ENCODE peak calls at places on chromosomes 7 and 10, in ten cellular contexts. W, M, V, B, S, N, Z, I, L and T are unnamed samples.

GRCh38 chr10:80506836-80507483 is 30.7 kb upstream of the SH2D4B start:
- DNase-seq in V (no peak), B (no peak), L (no peak), Z (no peak), M (no peak), S (no peak), I (no peak), W (no peak), N (no peak), T (no peak)

GRCh38 chr7:36719233-36719632 is 5.1 kb downstream of the AOAH start:
- DNase-seq in Z (no peak), M (no peak), B (no peak), L (no peak), I (no peak), S (no peak), N (no peak), V (no peak), W (no peak), T (no peak)

GRCh38 chr10:68543004-68543918 is 15.9 kb upstream of the SLC25A16 start:
- DNase-seq in V (peak), Z (no peak), I (no peak), S (peak), B (no peak), L (no peak), W (peak), N (peak), M (no peak), T (no peak)

GRCh38 chr7:42226354-42226941 is 10.6 kb downstream of the GLI3 start:
- DNase-seq in W (no peak), M (no peak), B (no peak), V (no peak), L (no peak), S (no peak), N (no peak), Z (no peak), I (no peak), T (no peak)

GRCh38 chr10:8768854-8769253 is 714.4 kb downstream of the GATA3 start:
- DNase-seq in B (no peak), V (peak), I (no peak), S (no peak), L (no peak), N (no peak), M (no peak), W (no peak), Z (no peak), T (no peak)

GRCh38 chr7:94394058-94394398 is 667 bp upstream of the COL1A2 start:
- DNase-seq in I (no peak), S (no peak), N (no peak), B (no peak), Z (peak), V (no peak), M (no peak), W (peak), L (no peak), T (no peak)

GRCh38 chr10:114902151-114902550 is 35.8 kb upstream of the TRUB1 start:
- DNase-seq in V (no peak), L (no peak), M (no peak), I (no peak), W (no peak), B (peak), Z (no peak), N (no peak), S (no peak), T (no peak)

GRCh38 chr10:131273476-131273875 is 38.0 kb downstream of the TCERG1L start:
- DNase-seq in L (no peak), V (no peak), W (no peak), N (no peak), Z (no peak), S (no peak), B (no peak), M (no peak), I (no peak), T (no peak)

GRCh38 chr10:47380341-47381215 is 3.5 kb downstream of the ZNF488 start:
- DNase-seq in M (no peak), I (no peak), L (no peak), N (no peak), Z (no peak), V (no peak), W (no peak), S (no peak), B (no peak), T (no peak)

GRCh38 chr7:149780636-149781419 is 7.4 kb upstream of the ZNF467 start:
- DNase-seq in Z (no peak), W (no peak), V (no peak), S (no peak), N (no peak), B (no peak), M (no peak), I (no peak), L (no peak), T (no peak)

GRCh38 chr7:112515989-112516388 is 35.2 kb downstream of the LSMEM1 start:
- DNase-seq in W (no peak), M (no peak), N (no peak), S (no peak), Z (no peak), V (peak), I (no peak), L (no peak), B (no peak), T (no peak)

GRCh38 chr7:111409714-111410422 is 152.4 kb downstream of the IMMP2L start:
- DNase-seq in B (no peak), S (no peak), M (no peak), I (no peak), N (peak), Z (no peak), W (peak), V (no peak), L (no peak), T (peak)

GRCh38 chr10:129042747-129043146 is 424.3 kb upstream of the MGMT start:
- DNase-seq in I (no peak), V (no peak), Z (no peak), B (no peak), S (no peak), L (no peak), M (no peak), N (no peak), W (no peak), T (no peak)

GRCh38 chr7:94289071-94289470 is 105.6 kb upstream of the COL1A2 start:
- DNase-seq in N (peak), V (peak), B (no peak), M (no peak), L (peak), W (peak), I (peak), Z (peak), S (peak), T (peak)

GRCh38 chr7:126605553-126605952 is 647.2 kb downstream of the GRM8 start:
- DNase-seq in W (no peak), V (no peak), I (no peak), L (no peak), S (no peak), B (no peak), M (no peak), Z (no peak), N (no peak), T (no peak)

GRCh38 chr10:127196227-127196954 is at the start of gene INSYN2A:
- DNase-seq in S (no peak), V (peak), Z (peak), W (peak), M (no peak), B (no peak), L (peak), I (no peak), N (peak), T (peak)

GRCh38 chr10:43965033-43965917 is 316.6 kb upstream of the ZNF32 start:
- DNase-seq in L (no peak), N (peak), W (peak), S (no peak), Z (no peak), M (no peak), B (peak), V (no peak), I (no peak), T (peak)

GRCh38 chr7:108078156-108078781 is 51.9 kb downstream of the LAMB4 start:
- DNase-seq in L (no peak), S (no peak), N (peak), M (no peak), Z (no peak), I (no peak), W (peak), B (no peak), V (no peak), T (peak)

GRCh38 chr7:39811161-39811614 is 138.9 kb upstream of the CDK13 start:
- DNase-seq in B (no peak), N (no peak), L (no peak), M (no peak), Z (no peak), W (peak), I (no peak), S (no peak), V (peak), T (peak)

GRCh38 chr10:2985729-2986232 is 81.6 kb upstream of the PFKP start:
- DNase-seq in M (no peak), S (peak), V (peak), W (peak), Z (no peak), N (peak), L (no peak), B (no peak), I (peak), T (no peak)

GRCh38 chr7:132368246-132368900 is 207.9 kb downstream of the PLXNA4 start:
- DNase-seq in W (no peak), Z (no peak), L (peak), B (no peak), M (no peak), S (no peak), V (no peak), N (no peak), I (no peak), T (no peak)

GRCh38 chr7:129471402-129471827 is 30.9 kb upstream of the SMKR1 start:
- DNase-seq in N (no peak), W (peak), S (no peak), B (no peak), Z (no peak), M (no peak), V (no peak), I (no peak), L (no peak), T (no peak)

GRCh38 chr10:95506056-95506737 is 55.0 kb downstream of the SORBS1 start:
- DNase-seq in B (no peak), L (no peak), M (no peak), Z (no peak), N (no peak), S (no peak), V (no peak), I (no peak), W (no peak), T (no peak)

GRCh38 chr7:100894860-100895700 is 608 bp downstream of the ACHE start:
- DNase-seq in V (no peak), I (peak), M (peak), N (no peak), W (no peak), S (no peak), Z (peak), L (no peak), B (no peak), T (no peak)
- H3K4me3 ChIP-seq in V (peak), I (peak), M (peak), N (peak), W (peak), S (peak), Z (peak), L (peak), B (peak), T (peak)

DNA sequence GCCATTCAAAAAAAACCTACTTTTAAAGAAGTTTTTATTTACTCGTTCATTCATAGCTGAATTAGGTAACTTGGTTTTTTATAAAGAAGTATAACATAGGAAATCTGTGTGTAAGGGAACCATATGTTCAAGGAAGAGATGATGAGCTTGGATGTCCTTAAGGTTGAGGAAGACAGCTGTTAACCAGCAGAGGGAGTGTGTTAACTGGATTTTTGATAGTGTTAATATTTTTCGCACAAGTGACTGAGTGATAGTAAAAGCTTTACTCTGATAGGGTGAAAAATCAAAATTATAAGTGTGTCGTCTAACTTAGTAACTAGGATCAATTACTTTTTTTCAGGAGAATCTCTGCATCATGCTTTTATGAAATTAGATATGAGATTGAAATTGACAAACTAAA is 134.7 kb downstream of the ARL5B start:
- DNase-seq in Z (no peak), S (no peak), I (no peak), L (no peak), W (peak), N (peak), B (no peak), V (peak), M (no peak), T (peak)
- TF ChIP-seq CTCF in Z (peak), S (peak), I (no peak), L (no peak), W (peak), N (peak), B (peak), V (peak), M (no peak), T (peak)

GRCh38 chr10:100204370-100204769 is 18.5 kb upstream of the ERLIN1 start:
- DNase-seq in V (no peak), S (no peak), M (no peak), N (no peak), W (no peak), B (no peak), I (no peak), Z (no peak), L (no peak), T (no peak)

GRCh38 chr10:100208271-100208670 is 21.1 kb downstream of the CHUK start:
- DNase-seq in N (no peak), I (no peak), Z (no peak), W (no peak), B (no peak), S (no peak), M (no peak), V (no peak), L (no peak), T (no peak)

GRCh38 chr10:100209303-100209702 is 20.1 kb downstream of the CHUK start:
- DNase-seq in M (no peak), B (no peak), Z (no peak), S (no peak), L (no peak), I (no peak), V (no peak), N (peak), W (peak), T (peak)
- H3K4me3 ChIP-seq in M (no peak), B (no peak), Z (no peak), S (no peak), L (no peak), I (no peak), V (no peak), N (no peak), W (no peak), T (no peak)

GRCh38 chr10:62692085-62692484 is 112.4 kb upstream of the ADO start:
- DNase-seq in Z (no peak), I (no peak), V (no peak), N (no peak), S (no peak), L (no peak), W (no peak), B (no peak), M (no peak), T (no peak)
- TF ChIP-seq CTCF in Z (no peak), I (no peak), V (no peak), N (no peak), S (no peak), L (no peak), W (no peak), B (no peak), M (no peak), T (no peak)